ENCODE peak calls at places on chromosomes 3 and 15, in five cellular contexts. F is pancreas, P is aorta, Q is Panc1, V is psoas muscle. I is an unnamed sample. For H3K36me3, the result is how much of the 10 kb centered on the place peaks cover.

GRCh38 chr15:76341366-76342045 is 4.9 kb downstream of the ISL2 start:
- ATAC-seq in F (peak), P (no peak), Q (peak), V (peak), I (no peak)

GRCh38 chr3:45907769-45908705 is 21.7 kb downstream of the CCR9 start:
- ATAC-seq in F (peak), P (no peak), Q (no peak), V (peak), I (peak)

GRCh38 chr3:46663611-46664135 is 29.8 kb downstream of the ALS2CL start:
- ATAC-seq in F (no peak), P (no peak), Q (peak), V (peak), I (no peak)

GRCh38 chr15:33190539-33190938 is 4.0 kb downstream of the FMN1 start:
- ATAC-seq in F (no peak), P (no peak), Q (no peak), V (no peak), I (no peak)

GRCh38 chr3:52524752-52525661 is 8.7 kb downstream of the NT5DC2 start:
- ATAC-seq in F (peak), P (peak), Q (no peak), V (no peak), I (peak)

GRCh38 chr15:23497710-23498111 is 50.7 kb upstream of the GOLGA6L2 start:
- ATAC-seq in F (peak), P (no peak), Q (no peak), V (no peak), I (no peak)

GRCh38 chr3:51360806-51361205 is 24.3 kb upstream of the MANF start:
- ATAC-seq in F (no peak), P (no peak), Q (no peak), V (no peak), I (no peak)

GRCh38 chr3:78148986-78149717 is 1109.3 kb downstream of the ROBO2 start:
- ATAC-seq in F (no peak), P (no peak), Q (no peak), V (no peak), I (no peak)

GRCh38 chr15:81195339-81195864 is 1.3 kb upstream of the IL16 start:
- ATAC-seq in F (no peak), P (no peak), Q (peak), V (no peak), I (no peak)

GRCh38 chr3:127524300-127524896 is 66.1 kb downstream of the TPRA1 start:
- ATAC-seq in F (peak), P (no peak), Q (no peak), V (no peak), I (no peak)

GRCh38 chr3:175512700-175513099 is 653.6 kb downstream of the NAALADL2 start:
- ATAC-seq in F (no peak), P (no peak), Q (no peak), V (no peak), I (no peak)

GRCh38 chr3:11717768-11718581 is 74.3 kb upstream of the VGLL4 start:
- ATAC-seq in F (peak), P (no peak), Q (no peak), V (no peak), I (no peak)

GRCh38 chr3:56303508-56303907 is 164.8 kb downstream of the ERC2 start:
- ATAC-seq in F (peak), P (no peak), Q (peak), V (no peak), I (no peak)

GRCh38 chr3:32288819-32289218 is 50.3 kb downstream of the CMTM8 start:
- ATAC-seq in F (no peak), P (no peak), Q (no peak), V (no peak), I (no peak)

GRCh38 chr3:31997500-31997899 is 15.9 kb downstream of the ZNF860 start:
- ATAC-seq in F (no peak), P (no peak), Q (no peak), V (no peak), I (no peak)

GRCh38 chr3:57838627-57839026 is 82.5 kb downstream of the SLMAP start:
- ATAC-seq in F (no peak), P (no peak), Q (no peak), V (no peak), I (no peak)

GRCh38 chr15:66901336-66902100 is 163.9 kb upstream of the SMAD3 start:
- ATAC-seq in F (peak), P (peak), Q (no peak), V (no peak), I (peak)

GRCh38 chr3:43328653-43329052 is 42.3 kb downstream of the SNRK start:
- ATAC-seq in F (no peak), P (no peak), Q (no peak), V (peak), I (no peak)

GRCh38 chr15:74235962-74236361 is at the start of gene CCDC33:
- ATAC-seq in F (peak), P (no peak), Q (no peak), V (no peak), I (no peak)

GRCh38 chr15:60375255-60375809 is 22.5 kb downstream of the ANXA2 start:
- ATAC-seq in F (no peak), P (no peak), Q (no peak), V (no peak), I (no peak)

GRCh38 chr15:60373745-60374144 is 24.0 kb downstream of the ANXA2 start:
- ATAC-seq in F (no peak), P (no peak), Q (no peak), V (peak), I (no peak)

GRCh38 chr15:60374209-60374608 is 23.6 kb downstream of the ANXA2 start:
- ATAC-seq in F (no peak), P (no peak), Q (no peak), V (peak), I (no peak)

GRCh38 chr15:60373327-60373726 is 24.5 kb downstream of the ANXA2 start:
- ATAC-seq in F (no peak), P (no peak), Q (no peak), V (peak), I (no peak)

DNA sequence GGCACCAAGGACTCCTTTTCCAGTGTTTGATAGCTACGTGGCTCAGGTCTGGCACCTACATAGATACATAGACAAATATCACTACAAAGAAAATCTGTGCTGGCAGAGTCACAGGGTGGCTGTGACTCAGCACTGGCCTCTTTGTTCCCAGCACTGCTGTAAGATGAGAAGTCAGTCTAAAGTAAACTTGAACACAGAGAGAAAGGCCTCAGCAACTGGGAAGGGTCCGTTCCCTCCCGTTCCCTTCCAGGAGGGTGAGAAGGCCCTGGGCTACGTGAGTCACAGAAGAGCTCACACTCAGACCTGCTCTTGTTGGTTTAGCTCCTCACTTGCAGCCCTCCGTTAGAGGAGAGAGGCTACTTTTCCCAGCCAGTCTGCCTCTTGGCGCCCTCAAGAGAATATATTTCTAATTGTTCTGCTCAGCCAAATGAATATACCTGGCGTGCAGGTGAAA is 23.1 kb downstream of the ANXA2 start:
- ATAC-seq in F (peak), P (peak), Q (peak), V (peak), I (peak)
- H3K36me3 ChIP-seq in F (under half), P (under half), Q (under half), V (half or more), I (under half)

GRCh38 chr3:13998831-13999230 is 119.0 kb upstream of the WNT7A start:
- ATAC-seq in F (no peak), P (no peak), Q (no peak), V (no peak), I (no peak)

GRCh38 chr3:14000556-14000955 is 120.7 kb upstream of the WNT7A start:
- ATAC-seq in F (no peak), P (no peak), Q (no peak), V (no peak), I (no peak)

GRCh38 chr3:14007006-14007405 is 117.7 kb downstream of the CHCHD4 start:
- ATAC-seq in F (no peak), P (no peak), Q (no peak), V (no peak), I (no peak)

DNA sequence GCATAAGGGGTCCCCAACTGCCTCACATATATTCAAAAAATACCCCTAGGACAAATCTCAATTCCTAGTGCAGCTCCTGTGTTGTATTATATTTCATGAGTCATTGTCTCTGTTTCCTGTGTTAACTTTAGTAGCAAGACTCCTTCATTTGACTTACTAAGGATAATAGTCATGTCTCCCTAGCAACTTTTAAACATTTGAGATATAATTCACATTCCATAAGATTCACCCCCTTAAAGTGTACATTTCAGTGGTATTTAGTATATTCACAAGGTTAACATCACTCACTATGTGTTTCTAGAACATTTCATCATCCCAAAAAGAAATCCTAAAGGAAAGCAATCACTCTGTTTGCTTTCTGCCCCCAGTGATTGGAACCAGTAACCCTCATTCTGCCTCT is 121.3 kb upstream of the WNT7A start:
- ATAC-seq in F (no peak), P (no peak), Q (no peak), V (no peak), I (no peak)
- H3K4me3 ChIP-seq in F (no peak), P (no peak), Q (no peak), V (no peak), I (no peak)

GRCh38 chr15:40721716-40722115 is 26.7 kb downstream of the RAD51 start:
- ATAC-seq in F (no peak), P (no peak), Q (no peak), V (no peak), I (no peak)
- H3K36me3 ChIP-seq in F (under half), P (under half), Q (under half), V (under half), I (under half)

GRCh38 chr3:38165722-38166387 is 518 bp downstream of the OXSR1 start:
- ATAC-seq in F (peak), P (no peak), Q (peak), V (peak), I (peak)
- H3K4me3 ChIP-seq in F (peak), P (peak), Q (peak), V (peak), I (peak)

GRCh38 chr3:9787714-9788113 is 4.6 kb downstream of the TADA3 start:
- ATAC-seq in F (no peak), P (no peak), Q (no peak), V (no peak), I (no peak)
- H3K36me3 ChIP-seq in F (under half), P (under half), Q (under half), V (half or more), I (half or more)

DNA sequence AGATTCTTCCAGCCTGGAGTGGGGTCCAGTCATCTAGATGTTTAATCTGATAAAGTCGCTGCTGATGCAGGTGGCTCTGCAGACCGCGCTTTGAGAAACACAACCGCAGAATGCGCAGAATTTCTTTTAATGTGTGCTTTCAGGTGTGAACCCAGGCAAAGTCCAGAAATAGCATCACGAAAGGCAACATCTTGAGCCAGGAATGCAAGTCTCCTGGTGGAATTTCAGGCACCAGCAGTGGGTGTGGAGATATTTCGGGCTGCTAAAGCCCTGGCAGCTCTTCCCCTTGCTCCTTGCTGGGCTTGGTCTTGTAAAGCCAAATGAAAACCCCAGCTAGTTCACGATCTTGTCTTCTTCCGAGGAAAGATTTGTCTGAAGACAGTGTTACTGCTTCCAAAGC is 67.3 kb upstream of the SLC25A26 start:
- ATAC-seq in F (no peak), P (peak), Q (no peak), V (peak), I (no peak)
- H3K4me3 ChIP-seq in F (no peak), P (peak), Q (no peak), V (peak), I (peak)

I was measured in gastroesophageal sphincter.